ENCODE peak calls at places on chromosomes 12 and 14, in five cellular contexts. U, S, Q, N and V are unnamed samples.

GRCh38 chr14:93099643-93100042 is 16.1 kb downstream of the ITPK1 start:
- DNase-seq in U (no peak), S (no peak), Q (no peak), N (no peak), V (no peak)

GRCh38 chr14:90522585-90523191 is 125.9 kb downstream of the CALM1 start:
- DNase-seq in U (no peak), S (no peak), Q (no peak), N (no peak), V (peak; percentile 23)

GRCh38 chr12:109921982-109922381 is 21.9 kb downstream of the TCHP start:
- DNase-seq in U (no peak), S (no peak), Q (no peak), N (no peak), V (no peak)

GRCh38 chr14:57390806-57391562 is 598 bp downstream of the NAA30 start:
- DNase-seq in U (peak; percentile 28), S (peak; percentile 87), Q (peak; percentile 49), N (no peak), V (no peak)

GRCh38 chr14:32142754-32143437 is 58.9 kb upstream of the RNU6-7 start:
- DNase-seq in U (no peak), S (no peak), Q (no peak), N (no peak), V (no peak)

GRCh38 chr12:109703684-109704083 is 9.9 kb upstream of the FAM222A start:
- DNase-seq in U (no peak), S (no peak), Q (no peak), N (no peak), V (no peak)

GRCh38 chr12:27270148-27270547 is 26.1 kb downstream of the STK38L start:
- DNase-seq in U (no peak), S (no peak), Q (no peak), N (no peak), V (no peak)

GRCh38 chr12:30630378-30631285 is 65.0 kb downstream of the IPO8 start:
- DNase-seq in U (no peak), S (no peak), Q (no peak), N (no peak), V (no peak)

GRCh38 chr12:85036241-85036707 is at the start of the genes LRRIQ1 and TSPAN19:
- DNase-seq in U (peak; percentile 75), S (peak; percentile 77), Q (peak; percentile 88), N (peak; percentile 42), V (peak; percentile 86)

GRCh38 chr14:39474416-39474911 is 42.2 kb upstream of the FBXO33 start:
- DNase-seq in U (no peak), S (no peak), Q (no peak), N (no peak), V (no peak)

GRCh38 chr12:116142936-116143882 is 134.3 kb downstream of the MED13L start:
- DNase-seq in U (peak; percentile 75), S (no peak), Q (peak; percentile 75), N (no peak), V (no peak)

GRCh38 chr12:65335021-65335714 is 56.7 kb downstream of the MSRB3 start:
- DNase-seq in U (peak; percentile 92), S (no peak), Q (peak; percentile 59), N (no peak), V (peak; percentile 84)

GRCh38 chr12:27580561-27581330 is 56.7 kb downstream of the PPFIBP1 start:
- DNase-seq in U (no peak), S (no peak), Q (peak; percentile 93), N (peak; percentile 71), V (no peak)

GRCh38 chr14:51929156-51929555 is 60.2 kb upstream of the RTRAF start:
- DNase-seq in U (peak; percentile 57), S (no peak), Q (no peak), N (no peak), V (no peak)

GRCh38 chr14:79465651-79466050 is 745.7 kb downstream of the DIO2 start:
- DNase-seq in U (peak; percentile 3), S (no peak), Q (no peak), N (no peak), V (no peak)

GRCh38 chr14:22658951-22659350 is 14.8 kb upstream of the OR6J1 start:
- DNase-seq in U (no peak), S (no peak), Q (no peak), N (no peak), V (no peak)

GRCh38 chr14:21734457-21735074 is 60.9 kb upstream of the OR4E1 start:
- DNase-seq in U (no peak), S (no peak), Q (peak; percentile 34), N (no peak), V (peak; percentile 1)

GRCh38 chr12:6195665-6196535 is 4.3 kb upstream of the CD9 start:
- DNase-seq in U (peak; percentile 76), S (peak; percentile 98), Q (peak; percentile 88), N (no peak), V (peak; percentile 77)

GRCh38 chr12:18103624-18104023 is 13.6 kb upstream of the RERGL start:
- DNase-seq in U (no peak), S (no peak), Q (no peak), N (no peak), V (no peak)

GRCh38 chr12:84937383-84937782 is 24.8 kb upstream of the SLC6A15 start:
- DNase-seq in U (no peak), S (no peak), Q (no peak), N (no peak), V (no peak)

GRCh38 chr12:1797011-1797901 is 23.1 kb upstream of the LRTM2 start:
- DNase-seq in U (peak; percentile 26), S (peak; percentile 91), Q (no peak), N (no peak), V (no peak)

GRCh38 chr14:74683406-74683805 is 29.5 kb downstream of the AREL1 start:
- DNase-seq in U (no peak), S (no peak), Q (no peak), N (no peak), V (no peak)

GRCh38 chr12:21946983-21947382 is 5.8 kb upstream of the ABCC9 start:
- DNase-seq in U (no peak), S (no peak), Q (no peak), N (no peak), V (no peak)

GRCh38 chr14:61461808-61462275 is 140.5 kb downstream of the PRKCH start:
- DNase-seq in U (peak; percentile 74), S (no peak), Q (peak; percentile 63), N (no peak), V (peak; percentile 70)

GRCh38 chr14:96085369-96085768 is 46.2 kb downstream of the C14orf132 start:
- DNase-seq in U (no peak), S (no peak), Q (peak; percentile 23), N (no peak), V (no peak)

GRCh38 chr12:48084066-48084465 is 21.8 kb downstream of the SENP1 start:
- DNase-seq in U (peak; percentile 36), S (no peak), Q (no peak), N (no peak), V (peak; percentile 9)

DNA sequence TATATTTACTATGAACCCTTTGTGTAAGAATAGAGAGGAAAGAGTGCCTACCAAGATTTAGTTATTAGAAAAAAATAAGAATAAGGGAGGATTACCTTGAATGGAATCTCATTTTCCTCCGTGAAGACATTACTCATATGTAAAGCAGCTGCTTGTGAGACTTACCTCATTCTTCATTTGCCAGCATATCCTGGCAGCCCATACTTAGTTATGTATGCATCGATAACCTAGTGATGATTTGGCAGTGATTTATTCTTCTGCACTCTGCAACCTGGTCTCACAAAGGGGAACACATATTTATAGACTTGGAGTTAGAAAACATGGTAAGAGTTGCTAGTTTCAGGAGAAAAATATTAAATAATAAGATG is 56.8 kb downstream of the LRFN5 start:
- DNase-seq in U (peak; percentile 3), S (no peak), Q (no peak), N (no peak), V (peak; percentile 44)
- H3K4me3 ChIP-seq in U (no peak overlapping the region), S (no peak overlapping the region), Q (no peak overlapping the region), N (no peak overlapping the region), V (no peak overlapping the region)

GRCh38 chr12:12518919-12519318 is 43.7 kb downstream of the DUSP16 start:
- DNase-seq in U (no peak), S (no peak), Q (no peak), N (no peak), V (no peak)
- TF ChIP-seq CTCF in U (no peak), S (no peak), Q (no peak), N (no peak), V (no peak)

GRCh38 chr12:99282670-99283069 is 364.9 kb upstream of the GARIN6 start:
- DNase-seq in U (no peak), S (no peak), Q (no peak), N (no peak), V (no peak)
- H3K4me3 ChIP-seq in U (no peak overlapping the region), S (no peak overlapping the region), Q (no peak overlapping the region), N (no peak overlapping the region), V (no peak overlapping the region)

GRCh38 chr12:125336246-125336645 is 271.0 kb downstream of the AACS start:
- DNase-seq in U (no peak), S (no peak), Q (no peak), N (no peak), V (no peak)

GRCh38 chr12:125341422-125341821 is 276.2 kb downstream of the AACS start:
- DNase-seq in U (no peak), S (no peak), Q (no peak), N (no peak), V (no peak)

GRCh38 chr12:125343649-125344048 is 278.4 kb downstream of the AACS start:
- DNase-seq in U (no peak), S (no peak), Q (no peak), N (no peak), V (no peak)

GRCh38 chr12:125346361-125346760 is 281.1 kb downstream of the AACS start:
- DNase-seq in U (no peak), S (no peak), Q (no peak), N (no peak), V (no peak)

DNA sequence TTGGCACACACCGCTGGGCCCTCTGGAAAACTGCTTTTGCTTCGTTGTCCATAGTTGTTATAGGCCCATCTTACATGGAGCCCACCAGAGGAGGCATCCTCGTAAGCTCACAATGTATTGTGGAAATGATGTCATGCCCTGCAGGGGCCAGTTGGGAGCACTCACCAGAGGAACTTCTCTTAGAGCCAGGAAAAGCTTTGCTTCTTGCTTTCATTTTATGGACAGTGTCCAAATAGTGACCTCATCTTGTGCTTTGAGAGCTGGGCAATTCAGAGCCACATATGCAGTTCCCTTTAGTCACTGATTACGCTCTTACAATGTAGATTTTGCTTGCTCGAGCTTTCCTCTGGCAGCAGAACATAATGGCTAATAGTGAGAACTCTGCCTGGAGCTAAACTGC is 275.6 kb downstream of the AACS start:
- DNase-seq in U (peak; percentile 39), S (peak; percentile 28), Q (no peak), N (no peak), V (peak; percentile 91)
- TF ChIP-seq CTCF in U (no peak), S (no peak), Q (no peak), N (no peak), V (peak; percentile 24)

GRCh38 chr14:25048170-25049126 is 1.5 kb downstream of the STXBP6 start:
- DNase-seq in U (peak; percentile 85), S (peak; percentile 87), Q (peak; percentile 63), N (no peak), V (peak; percentile 70)

GRCh38 chr14:25050494-25051170 is 685 bp upstream of the STXBP6 start:
- DNase-seq in U (peak; percentile 75), S (no peak), Q (peak; percentile 58), N (no peak), V (peak; percentile 49)

GRCh38 chr14:25046301-25046943 is 3.5 kb downstream of the STXBP6 start:
- DNase-seq in U (peak; percentile 4), S (no peak), Q (no peak), N (no peak), V (no peak)

GRCh38 chr14:25049559-25050493 is at the start of gene STXBP6:
- DNase-seq in U (peak; percentile 75), S (peak; percentile 93), Q (peak; percentile 62), N (no peak), V (no peak)

GRCh38 chr14:25049127-25049558 is 804 bp downstream of the STXBP6 start:
- DNase-seq in U (peak; percentile 8), S (peak; percentile 88), Q (no peak), N (no peak), V (no peak)
- H3K4me3 ChIP-seq in U (peak overlapping the region; percentile 70), S (peak overlapping the region; percentile 68), Q (no peak overlapping the region), N (peak overlapping the region; percentile 70), V (peak overlapping the region; percentile 57)

GRCh38 chr14:99430491-99430890 is 50.2 kb downstream of the SETD3 start:
- DNase-seq in U (no peak), S (no peak), Q (peak; percentile 7), N (no peak), V (no peak)
- TF ChIP-seq CTCF in U (peak; percentile 17), S (no peak), Q (peak; percentile 29), N (peak; percentile 36), V (peak; percentile 47)